ENCODE peak calls at places on chromosome X, in five cellular contexts. K is NAMALWA, M is germinal center, L is left lobe of liver, Y is DMS153. S is an unnamed sample.

GRCh38 chrX:14936561-14936960 is 63.3 kb downstream of the MOSPD2 start:
- DNase-seq in L (no peak), Y (no peak), K (no peak), M (no peak), S (no peak)

GRCh38 chrX:10158279-10158939 is 1.6 kb downstream of the CLCN4 start:
- DNase-seq in K (no peak), Y (no peak), M (peak; percentile 47), L (no peak), S (peak; percentile 61)

GRCh38 chrX:15849555-15849954 is 5.1 kb downstream of the AP1S2 start:
- DNase-seq in M (no peak), K (no peak), Y (no peak), L (no peak), S (no peak)

GRCh38 chrX:151697537-151697936 is 2.3 kb downstream of the PRRG3 start:
- DNase-seq in L (no peak), M (no peak), Y (no peak), K (no peak), S (no peak)

GRCh38 chrX:30777575-30777974 is 111.5 kb downstream of the TAB3 start:
- DNase-seq in L (no peak), M (no peak), K (no peak), Y (no peak), S (no peak)

GRCh38 chrX:151488677-151489076 is 74.8 kb upstream of the PASD1 start:
- DNase-seq in M (peak; percentile 24), K (peak; percentile 43), Y (no peak), L (no peak), S (no peak)

GRCh38 chrX:137988470-137988869 is 422.5 kb downstream of the ZIC3 start:
- DNase-seq in M (no peak), Y (peak; percentile 47), L (no peak), K (no peak), S (no peak)

GRCh38 chrX:152926279-152926678 is 28.4 kb downstream of the ZNF185 start:
- DNase-seq in Y (peak; percentile 60), L (peak; percentile 61), K (peak; percentile 81), M (peak; percentile 47), S (peak; percentile 46)

GRCh38 chrX:31092476-31092875 is 20.6 kb upstream of the FTHL17 start:
- DNase-seq in L (no peak), M (no peak), K (no peak), Y (no peak), S (no peak)

GRCh38 chrX:2767631-2768455 is 16.0 kb downstream of the XG start:
- DNase-seq in L (peak; percentile 59), Y (no peak), K (no peak), M (no peak), S (no peak)

GRCh38 chrX:39195156-39195555 is 393.9 kb downstream of the MID1IP1 start:
- DNase-seq in L (no peak), M (no peak), Y (no peak), K (no peak), S (no peak)

GRCh38 chrX:103552236-103552635 is 32.9 kb upstream of the RAB40A start:
- DNase-seq in K (no peak), Y (no peak), L (no peak), M (no peak), S (no peak)

GRCh38 chrX:37603938-37604409 is 32.5 kb downstream of the LANCL3 start:
- DNase-seq in Y (no peak), L (no peak), M (no peak), K (no peak), S (no peak)

GRCh38 chrX:53715336-53715924 is 28.9 kb upstream of the HUWE1 start:
- DNase-seq in M (no peak), K (peak; percentile 6), L (no peak), Y (no peak), S (no peak)

GRCh38 chrX:111854778-111855490 is 21.0 kb upstream of the TRPC5OS start:
- DNase-seq in L (no peak), Y (no peak), K (peak; percentile 30), M (no peak), S (no peak)

GRCh38 chrX:64206556-64207162 is 1.2 kb upstream of the AMER1 start:
- DNase-seq in Y (no peak), L (peak; percentile 74), K (no peak), M (no peak), S (no peak)

GRCh38 chrX:115023139-115023538 is 5.7 kb upstream of the IL13RA2 start:
- DNase-seq in L (no peak), M (no peak), Y (peak; percentile 6), K (no peak), S (no peak)

GRCh38 chrX:12949927-12950656 is 24.8 kb upstream of the TMSB4X start:
- DNase-seq in M (peak; percentile 58), L (peak; percentile 72), K (peak; percentile 92), Y (peak; percentile 25), S (no peak)

GRCh38 chrX:97787311-97787710 is 903.6 kb downstream of the RPA4 start:
- DNase-seq in Y (no peak), L (no peak), M (no peak), K (no peak), S (no peak)

GRCh38 chrX:24117288-24117687 is 32.2 kb upstream of the ZFX start:
- DNase-seq in Y (no peak), L (peak; percentile 45), K (no peak), M (no peak), S (no peak)

GRCh38 chrX:47482065-47482511 is 934 bp downstream of the ZNF41 start:
- DNase-seq in Y (no peak), K (no peak), M (no peak), L (no peak), S (no peak)

GRCh38 chrX:9983463-9983862 is 16.3 kb downstream of the CLDN34 start:
- DNase-seq in Y (no peak), L (no peak), M (no peak), K (no peak), S (no peak)

GRCh38 chrX:74251006-74251930 is 52.7 kb upstream of the ZCCHC13 start:
- DNase-seq in M (no peak), Y (no peak), K (no peak), L (no peak), S (no peak)

GRCh38 chrX:9668537-9668936 is 97.1 kb downstream of the GPR143 start:
- DNase-seq in Y (no peak), M (no peak), K (no peak), L (no peak), S (no peak)